ENCODE peak calls at places on chromosomes 3 and 15, in nine cellular contexts. One of them, this sample, is unnamed.
A peak's percentile ranks its signal among the peaks of the same experiment; 100 is the strongest.

GRCh38 chr3:113914646-113915045 is 33.2 kb upstream of the ZDHHC23 start:
- DNase-seq in uterus: no peak
- DNase-seq in lung: no peak
- DNase-seq in right atrium auricular region: no peak
- DNase-seq in spleen: no peak
- DNase-seq in upper lobe of left lung: no peak
- DNase-seq in brain microvascular endothelial cell: peak; percentile 64
- DNase-seq in A549: no peak
- DNase-seq in prostate gland: no peak
- DNase-seq in this sample: no peak

GRCh38 chr3:30357897-30358296 is 248.5 kb upstream of the TGFBR2 start:
- DNase-seq in uterus: no peak
- DNase-seq in lung: no peak
- DNase-seq in right atrium auricular region: no peak
- DNase-seq in spleen: no peak
- DNase-seq in upper lobe of left lung: no peak
- DNase-seq in brain microvascular endothelial cell: no peak
- DNase-seq in A549: peak; percentile 74
- DNase-seq in prostate gland: no peak
- DNase-seq in this sample: no peak

GRCh38 chr3:53773586-53774368 is 72.4 kb downstream of the CHDH start:
- DNase-seq in uterus: peak; percentile 48
- DNase-seq in lung: no peak
- DNase-seq in right atrium auricular region: no peak
- DNase-seq in spleen: no peak
- DNase-seq in upper lobe of left lung: no peak
- DNase-seq in brain microvascular endothelial cell: peak; percentile 40
- DNase-seq in A549: no peak
- DNase-seq in prostate gland: peak; percentile 27
- DNase-seq in this sample: peak; percentile 38

GRCh38 chr3:60017631-60018030 is 967.8 kb upstream of the CFAP20DC start:
- DNase-seq in uterus: no peak
- DNase-seq in lung: no peak
- DNase-seq in right atrium auricular region: no peak
- DNase-seq in spleen: no peak
- DNase-seq in upper lobe of left lung: no peak
- DNase-seq in brain microvascular endothelial cell: no peak
- DNase-seq in A549: no peak
- DNase-seq in prostate gland: no peak
- DNase-seq in this sample: no peak

GRCh38 chr15:59303641-59304433 is 68.8 kb downstream of the MYO1E start:
- DNase-seq in uterus: no peak
- DNase-seq in lung: no peak
- DNase-seq in right atrium auricular region: no peak
- DNase-seq in spleen: no peak
- DNase-seq in upper lobe of left lung: no peak
- DNase-seq in brain microvascular endothelial cell: peak; percentile 72
- DNase-seq in A549: peak; percentile 78
- DNase-seq in prostate gland: no peak
- DNase-seq in this sample: no peak

GRCh38 chr15:50259276-50259675 is 6.2 kb downstream of the HDC start:
- DNase-seq in uterus: no peak
- DNase-seq in lung: peak; percentile 1
- DNase-seq in right atrium auricular region: no peak
- DNase-seq in spleen: no peak
- DNase-seq in upper lobe of left lung: no peak
- DNase-seq in brain microvascular endothelial cell: no peak
- DNase-seq in A549: no peak
- DNase-seq in prostate gland: no peak
- DNase-seq in this sample: no peak

GRCh38 chr3:120275553-120276092 is 9.4 kb downstream of the GPR156 start:
- DNase-seq in uterus: no peak
- DNase-seq in lung: no peak
- DNase-seq in right atrium auricular region: no peak
- DNase-seq in spleen: no peak
- DNase-seq in upper lobe of left lung: no peak
- DNase-seq in brain microvascular endothelial cell: no peak
- DNase-seq in A549: no peak
- DNase-seq in prostate gland: no peak
- DNase-seq in this sample: no peak

GRCh38 chr3:115381573-115381912 is 234.5 kb upstream of the ZBTB20 start:
- DNase-seq in uterus: peak; percentile 23
- DNase-seq in lung: no peak
- DNase-seq in right atrium auricular region: peak; percentile 60
- DNase-seq in spleen: no peak
- DNase-seq in upper lobe of left lung: no peak
- DNase-seq in brain microvascular endothelial cell: no peak
- DNase-seq in A549: no peak
- DNase-seq in prostate gland: no peak
- DNase-seq in this sample: no peak

GRCh38 chr3:171791695-171792082 is 18.6 kb downstream of the PLD1 start:
- DNase-seq in uterus: no peak
- DNase-seq in lung: no peak
- DNase-seq in right atrium auricular region: no peak
- DNase-seq in spleen: no peak
- DNase-seq in upper lobe of left lung: no peak
- DNase-seq in brain microvascular endothelial cell: peak; percentile 55
- DNase-seq in A549: no peak
- DNase-seq in prostate gland: no peak
- DNase-seq in this sample: no peak

GRCh38 chr15:100783760-100784492 is 95.7 kb upstream of the ALDH1A3 start:
- DNase-seq in uterus: peak; percentile 6
- DNase-seq in lung: no peak
- DNase-seq in right atrium auricular region: peak; percentile 44
- DNase-seq in spleen: no peak
- DNase-seq in upper lobe of left lung: no peak
- DNase-seq in brain microvascular endothelial cell: no peak
- DNase-seq in A549: no peak
- DNase-seq in prostate gland: no peak
- DNase-seq in this sample: no peak

GRCh38 chr3:12143949-12144504 is 14.7 kb downstream of the TIMP4 start:
- DNase-seq in uterus: peak; percentile 68
- DNase-seq in lung: peak; percentile 39
- DNase-seq in right atrium auricular region: peak; percentile 95
- DNase-seq in spleen: no peak
- DNase-seq in upper lobe of left lung: no peak
- DNase-seq in brain microvascular endothelial cell: peak; percentile 68
- DNase-seq in A549: no peak
- DNase-seq in prostate gland: no peak
- DNase-seq in this sample: peak; percentile 22

GRCh38 chr3:110814170-110815007 is 257.2 kb upstream of the NECTIN3 start:
- DNase-seq in uterus: no peak
- DNase-seq in lung: no peak
- DNase-seq in right atrium auricular region: no peak
- DNase-seq in spleen: no peak
- DNase-seq in upper lobe of left lung: no peak
- DNase-seq in brain microvascular endothelial cell: peak; percentile 78
- DNase-seq in A549: peak; percentile 17
- DNase-seq in prostate gland: no peak
- DNase-seq in this sample: no peak

GRCh38 chr15:83871808-83872559 is 218.1 kb downstream of the ADAMTSL3 start:
- DNase-seq in uterus: no peak
- DNase-seq in lung: no peak
- DNase-seq in right atrium auricular region: no peak
- DNase-seq in spleen: no peak
- DNase-seq in upper lobe of left lung: no peak
- DNase-seq in brain microvascular endothelial cell: peak; percentile 63
- DNase-seq in A549: peak; percentile 31
- DNase-seq in prostate gland: no peak
- DNase-seq in this sample: no peak

DNA sequence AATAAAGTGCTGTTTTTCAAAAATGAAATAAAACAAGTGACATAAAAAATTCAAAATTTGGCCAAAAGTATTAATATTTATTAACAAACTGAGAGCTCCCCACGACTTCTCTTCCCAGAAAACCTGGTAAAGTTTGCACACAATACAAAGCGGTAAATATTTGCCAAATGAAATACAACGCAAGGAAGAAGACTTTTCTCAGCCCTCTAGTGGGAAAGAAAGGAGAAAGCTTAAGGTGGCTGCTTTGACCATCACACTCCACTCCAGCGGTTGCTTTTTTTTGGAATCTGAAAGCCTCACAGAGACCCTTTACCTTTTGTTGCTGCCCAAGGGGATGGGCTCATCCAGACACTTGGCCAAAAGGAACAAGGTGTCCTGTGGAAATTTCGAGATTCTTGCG is 1.1 kb upstream of the GK5 start:
- DNase-seq in uterus: no peak
- DNase-seq in lung: no peak
- DNase-seq in right atrium auricular region: no peak
- DNase-seq in spleen: no peak
- DNase-seq in upper lobe of left lung: no peak
- DNase-seq in brain microvascular endothelial cell: no peak
- DNase-seq in A549: peak; percentile 12
- DNase-seq in prostate gland: no peak
- DNase-seq in this sample: no peak
- TF ChIP-seq CTCF in uterus: no peak
- TF ChIP-seq CTCF in lung: no peak
- TF ChIP-seq CTCF in right atrium auricular region: no peak
- TF ChIP-seq CTCF in spleen: no peak
- TF ChIP-seq CTCF in upper lobe of left lung: no peak
- TF ChIP-seq CTCF in brain microvascular endothelial cell: peak; percentile 49
- TF ChIP-seq CTCF in A549: no peak
- TF ChIP-seq CTCF in prostate gland: no peak
- TF ChIP-seq CTCF in this sample: no peak

DNA sequence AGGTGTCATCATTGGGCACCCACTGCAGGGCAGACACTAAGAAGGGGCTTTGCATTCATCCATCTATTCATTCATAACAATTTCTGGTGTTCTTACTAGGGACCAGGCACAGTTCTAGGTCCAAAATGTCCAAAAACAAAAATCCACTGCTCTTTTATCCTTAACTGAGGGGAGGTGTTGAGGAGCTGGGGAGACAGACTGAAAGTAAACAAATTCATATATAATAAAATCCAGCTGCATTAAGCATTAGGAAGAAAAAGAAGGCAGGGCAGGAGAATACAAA is 1.1 kb downstream of the EIF4E3 start:
- DNase-seq in uterus: no peak
- DNase-seq in lung: no peak
- DNase-seq in right atrium auricular region: no peak
- DNase-seq in spleen: no peak
- DNase-seq in upper lobe of left lung: no peak
- DNase-seq in brain microvascular endothelial cell: no peak
- DNase-seq in A549: no peak
- DNase-seq in prostate gland: no peak
- DNase-seq in this sample: no peak
- H3K4me3 ChIP-seq in uterus: peak overlapping the region; percentile 88
- H3K4me3 ChIP-seq in lung: peak overlapping the region; percentile 71
- H3K4me3 ChIP-seq in right atrium auricular region: peak overlapping the region; percentile 81
- H3K4me3 ChIP-seq in spleen: peak overlapping the region; percentile 70
- H3K4me3 ChIP-seq in upper lobe of left lung: peak overlapping the region; percentile 83
- H3K4me3 ChIP-seq in brain microvascular endothelial cell: no peak overlapping the region
- H3K4me3 ChIP-seq in A549: peak overlapping the region; percentile 83
- H3K4me3 ChIP-seq in prostate gland: peak overlapping the region; percentile 75
- H3K4me3 ChIP-seq in this sample: peak overlapping the region; percentile 52

GRCh38 chr3:5136619-5137429 is 14.7 kb downstream of the ARL8B start:
- DNase-seq in uterus: no peak
- DNase-seq in lung: no peak
- DNase-seq in right atrium auricular region: no peak
- DNase-seq in spleen: no peak
- DNase-seq in upper lobe of left lung: no peak
- DNase-seq in brain microvascular endothelial cell: no peak
- DNase-seq in A549: peak; percentile 48
- DNase-seq in prostate gland: no peak
- DNase-seq in this sample: no peak
- H3K27ac ChIP-seq in uterus: no peak overlapping the region
- H3K27ac ChIP-seq in lung: no peak overlapping the region
- H3K27ac ChIP-seq in right atrium auricular region: peak overlapping the region; percentile 3
- H3K27ac ChIP-seq in spleen: peak overlapping the region; percentile 49
- H3K27ac ChIP-seq in upper lobe of left lung: peak overlapping the region; percentile 44
- H3K27ac ChIP-seq in brain microvascular endothelial cell: no peak overlapping the region
- H3K27ac ChIP-seq in A549: no peak overlapping the region
- H3K27ac ChIP-seq in prostate gland: no peak overlapping the region
- H3K27ac ChIP-seq in this sample: no peak overlapping the region

DNA sequence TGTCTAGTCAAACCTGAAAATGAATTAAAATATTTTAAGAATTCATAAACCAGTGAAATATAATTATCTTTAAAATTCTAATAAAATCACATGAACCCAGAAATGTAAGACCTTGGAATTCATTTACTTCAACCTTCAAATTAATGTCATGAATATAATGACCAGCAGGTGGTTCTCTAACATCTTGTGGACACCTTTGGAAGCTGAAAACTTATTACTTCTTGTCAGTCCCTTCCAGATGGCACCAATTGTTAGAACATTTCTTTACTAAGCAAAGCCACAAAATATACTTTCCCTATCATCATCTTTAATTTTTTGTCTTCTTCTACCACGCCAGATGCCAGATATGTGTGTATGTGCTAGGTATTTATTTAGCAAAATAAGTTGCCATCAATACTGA is 240.0 kb downstream of the MBNL1 start:
- DNase-seq in uterus: no peak
- DNase-seq in lung: no peak
- DNase-seq in right atrium auricular region: no peak
- DNase-seq in spleen: no peak
- DNase-seq in upper lobe of left lung: no peak
- DNase-seq in brain microvascular endothelial cell: no peak
- DNase-seq in A549: peak; percentile 27
- DNase-seq in prostate gland: no peak
- DNase-seq in this sample: no peak
- TF ChIP-seq CTCF in uterus: peak; percentile 32
- TF ChIP-seq CTCF in lung: no peak
- TF ChIP-seq CTCF in right atrium auricular region: peak; percentile 65
- TF ChIP-seq CTCF in spleen: no peak
- TF ChIP-seq CTCF in upper lobe of left lung: peak; percentile 30
- TF ChIP-seq CTCF in brain microvascular endothelial cell: no peak
- TF ChIP-seq CTCF in A549: peak; percentile 24
- TF ChIP-seq CTCF in prostate gland: peak; percentile 36
- TF ChIP-seq CTCF in this sample: peak; percentile 45

This sample was measured in thyroid gland.